ENCODE peak calls at places on chromosomes 2 and 18, in seven cellular contexts. G is cardiac muscle cell; W is B cell; T is adrenal gland; E is astrocyte; I is fibroblast of the aortic adventitia; H is CD4-positive, alpha-beta T cell. A is an unnamed sample.

GRCh38 chr2:100765481-100765880 is 54.5 kb upstream of the NPAS2 start:
- DNase-seq in G (peak; percentile 33), W (no peak), T (no peak), E (no peak), I (peak; percentile 53), H (no peak), A (no peak)

GRCh38 chr2:182642328-182642727 is 73.7 kb upstream of the DNAJC10 start:
- DNase-seq in G (peak; percentile 61), W (peak; percentile 65), T (no peak), E (peak; percentile 23), I (peak; percentile 47), H (peak; percentile 11), A (peak; percentile 72)

GRCh38 chr2:238873401-238873801 is 25.5 kb downstream of the TWIST2 start:
- DNase-seq in G (no peak), W (no peak), T (no peak), E (no peak), I (no peak), H (no peak), A (no peak)

GRCh38 chr2:164015328-164016123 is 279.7 kb upstream of the FIGN start:
- DNase-seq in G (peak; percentile 29), W (no peak), T (no peak), E (peak; percentile 94), I (peak; percentile 29), H (no peak), A (peak; percentile 42)

GRCh38 chr2:33215299-33215698 is 261.1 kb upstream of the RASGRP3 start:
- DNase-seq in G (peak; percentile 86), W (no peak), T (no peak), E (peak; percentile 97), I (peak; percentile 96), H (no peak), A (no peak)

GRCh38 chr2:385061-385460 is 97.2 kb upstream of the ALKAL2 start:
- DNase-seq in G (no peak), W (no peak), T (no peak), E (no peak), I (no peak), H (no peak), A (no peak)

GRCh38 chr2:65479528-65479927 is 47.1 kb upstream of the SPRED2 start:
- DNase-seq in G (peak; percentile 4), W (no peak), T (no peak), E (no peak), I (no peak), H (no peak), A (no peak)

GRCh38 chr2:17543131-17543660 is 2.7 kb downstream of the VSNL1 start:
- DNase-seq in G (no peak), W (no peak), T (no peak), E (no peak), I (no peak), H (no peak), A (no peak)

GRCh38 chr2:31013311-31013710 is 124.9 kb downstream of the GALNT14 start:
- DNase-seq in G (no peak), W (no peak), T (no peak), E (no peak), I (no peak), H (no peak), A (no peak)

GRCh38 chr2:165401285-165401852 is 68.1 kb upstream of the CSRNP3 start:
- DNase-seq in G (peak; percentile 89), W (peak; percentile 69), T (peak; percentile 25), E (peak; percentile 57), I (peak; percentile 89), H (no peak), A (peak; percentile 38)

GRCh38 chr2:174878537-174879147 is 114.4 kb upstream of the CHRNA1 start:
- DNase-seq in G (peak; percentile 39), W (no peak), T (peak; percentile 71), E (peak; percentile 31), I (peak; percentile 57), H (no peak), A (peak; percentile 16)

GRCh38 chr18:80034852-80035406 is 695 bp downstream of the RBFA start:
- DNase-seq in G (peak; percentile 13), W (no peak), T (no peak), E (no peak), I (peak; percentile 16), H (no peak), A (no peak)

DNA sequence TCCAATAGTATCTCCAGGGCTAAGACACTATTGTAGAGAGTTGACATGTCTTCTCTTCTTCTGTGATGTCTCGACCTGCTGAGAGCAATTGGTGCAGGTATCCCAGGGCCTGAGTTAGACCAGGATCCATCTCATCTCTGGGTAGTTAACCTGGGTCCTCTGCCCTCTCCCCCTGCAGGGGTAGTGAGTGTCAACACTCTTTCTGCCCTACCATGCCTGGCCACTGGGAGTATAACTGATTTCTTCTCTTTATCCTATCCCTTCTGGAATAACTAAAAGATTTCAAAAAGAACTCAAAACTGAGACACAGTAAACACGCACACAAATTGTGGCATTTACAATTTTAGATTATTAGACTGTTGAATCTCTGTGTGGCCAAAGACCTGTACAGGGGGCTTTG is 20.8 kb upstream of the SIX3 start:
- DNase-seq in G (no peak), W (no peak), T (no peak), E (no peak), I (no peak), H (no peak), A (no peak)
- TF ChIP-seq CTCF in G (no peak), W (no peak), T (no peak), E (no peak), I (peak; percentile 12), H (no peak), A (no peak)

DNA sequence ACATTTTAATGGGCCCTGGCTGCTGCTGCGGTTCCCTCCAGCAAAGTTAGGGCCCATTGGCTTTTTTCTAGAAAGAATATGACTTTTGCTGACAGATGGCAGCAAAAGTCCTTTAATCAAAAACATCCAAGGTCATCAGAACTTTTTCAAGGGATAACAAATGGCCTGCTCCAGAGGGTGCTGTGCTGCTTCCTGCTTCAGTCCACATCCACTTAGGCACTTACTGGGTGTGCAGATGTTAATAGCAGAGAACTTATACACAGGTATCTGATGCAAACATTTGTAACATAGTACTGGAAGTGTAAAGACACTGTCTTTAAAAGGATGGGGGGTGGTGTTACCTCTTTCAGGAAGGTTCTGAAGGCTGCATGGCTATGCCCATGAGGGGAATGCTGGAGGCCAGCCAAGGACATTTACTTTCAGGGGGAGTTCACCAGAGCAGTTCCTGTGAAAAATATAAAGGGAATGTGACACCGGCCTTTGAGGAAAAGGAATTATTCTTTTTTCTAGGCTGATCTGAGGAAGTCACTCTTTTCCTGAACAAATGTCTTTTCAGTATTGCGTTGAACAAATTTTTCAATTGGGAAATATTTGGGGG is 5.6 kb downstream of the HOXD8 start:
- DNase-seq in G (no peak), W (no peak), T (no peak), E (no peak), I (no peak), H (no peak), A (no peak)
- TF ChIP-seq CTCF in G (no peak), W (no peak), T (no peak), E (no peak), I (no peak), H (no peak), A (no peak)

DNA sequence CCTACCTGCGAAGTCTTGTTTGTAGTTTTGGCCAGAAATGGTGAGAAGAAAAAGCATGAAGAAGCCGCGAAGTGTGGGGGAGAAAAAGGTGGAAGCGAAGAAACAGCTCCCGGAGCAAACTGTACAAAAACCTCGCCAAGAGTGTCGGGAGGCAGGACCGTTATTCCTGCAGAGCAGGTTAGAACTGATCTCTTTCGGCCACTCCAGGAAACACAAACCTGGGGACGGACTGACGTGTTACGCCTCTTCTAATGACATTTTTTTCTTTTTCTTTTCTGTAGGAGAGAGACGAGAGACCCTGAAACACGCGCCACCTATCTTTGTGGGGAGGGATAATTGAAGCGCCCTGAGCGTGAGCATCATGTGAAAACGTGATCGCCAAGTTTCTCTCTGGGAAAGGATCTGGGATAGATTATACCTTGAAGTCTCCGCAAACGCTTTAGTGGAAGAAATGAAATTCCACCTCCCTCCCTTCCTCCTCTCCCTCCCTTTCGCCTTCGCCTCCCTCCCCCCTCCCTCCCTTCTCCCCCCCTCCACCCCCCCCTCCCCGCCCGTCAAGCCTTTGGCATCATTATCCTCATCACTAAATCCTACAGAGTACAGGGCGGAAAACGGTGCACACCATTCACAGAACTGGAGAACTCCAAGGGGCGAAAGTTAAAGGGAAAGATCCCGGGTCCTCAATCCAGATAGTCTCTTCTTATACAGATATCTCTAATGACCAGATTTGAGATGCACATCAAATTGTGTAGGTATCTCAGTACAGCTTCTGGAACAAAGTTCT is at the start of gene ZEB2:
- DNase-seq in G (peak; percentile 95), W (peak; percentile 71), T (peak; percentile 71), E (peak; percentile 59), I (peak; percentile 95), H (no peak), A (peak; percentile 8)
- TF ChIP-seq CTCF in G (peak; percentile 73), W (peak; percentile 71), T (peak; percentile 65), E (peak; percentile 65), I (peak; percentile 86), H (no peak), A (no peak)

GRCh38 chr2:120177011-120177621 is 46.1 kb downstream of the TMEM185B start:
- DNase-seq in G (no peak), W (peak; percentile 90), T (no peak), E (no peak), I (no peak), H (peak; percentile 70), A (no peak)
- TF ChIP-seq CTCF in G (peak; percentile 13), W (peak; percentile 73), T (peak; percentile 12), E (no peak), I (no peak), H (peak; percentile 61), A (no peak)

GRCh38 chr2:199973703-199974102 is 18.3 kb downstream of the MAIP1 start:
- DNase-seq in G (peak; percentile 73), W (no peak), T (no peak), E (peak; percentile 41), I (peak; percentile 77), H (no peak), A (no peak)
- TF ChIP-seq CTCF in G (peak; percentile 54), W (no peak), T (peak; percentile 59), E (peak; percentile 64), I (peak; percentile 50), H (peak; percentile 30), A (peak; percentile 53)

GRCh38 chr2:55011741-55012574 is 38.3 kb downstream of the RTN4 start:
- DNase-seq in G (no peak), W (no peak), T (no peak), E (no peak), I (peak; percentile 45), H (no peak), A (no peak)

GRCh38 chr2:55010915-55011314 is 39.3 kb downstream of the RTN4 start:
- DNase-seq in G (peak; percentile 42), W (no peak), T (no peak), E (no peak), I (no peak), H (no peak), A (peak; percentile 43)

GRCh38 chr2:55014962-55015939 is 35.0 kb downstream of the RTN4 start:
- DNase-seq in G (peak; percentile 83), W (peak; percentile 59), T (peak; percentile 46), E (peak; percentile 55), I (peak; percentile 88), H (peak; percentile 4), A (peak; percentile 62)

GRCh38 chr2:55012648-55013484 is 37.4 kb downstream of the RTN4 start:
- DNase-seq in G (no peak), W (no peak), T (no peak), E (no peak), I (no peak), H (no peak), A (no peak)

DNA sequence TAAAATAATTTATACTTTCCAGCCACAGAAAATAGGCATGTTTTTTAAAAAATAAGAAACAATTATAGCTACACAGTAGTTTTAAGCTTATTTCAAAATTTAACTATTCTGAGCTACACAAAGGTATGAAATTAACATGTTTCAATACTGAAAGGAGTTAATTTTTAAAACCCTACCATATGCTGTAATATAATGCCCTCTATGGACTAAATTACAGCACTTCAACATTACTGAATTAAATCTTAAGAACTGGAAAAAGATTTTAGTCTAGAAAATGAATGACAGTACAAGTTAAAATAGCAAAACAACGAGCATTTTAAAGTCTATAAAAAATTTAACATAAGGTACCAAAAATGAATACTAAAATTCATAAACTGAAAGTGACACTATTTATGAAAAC is 36.3 kb downstream of the RTN4 start:
- DNase-seq in G (no peak), W (no peak), T (no peak), E (no peak), I (no peak), H (no peak), A (no peak)
- TF ChIP-seq CTCF in G (peak; percentile 15), W (no peak), T (no peak), E (no peak), I (no peak), H (no peak), A (no peak)

A was measured in Calu3.